ENCODE peak calls at places on chromosomes 7 and 10, in ten cellular contexts. B, R, F, M, P, C, S, I, J and X are unnamed samples.
A peak's percentile ranks its signal among the peaks of the same experiment; 100 is the strongest.

GRCh38 chr10:82245906-82246305 is 370.9 kb downstream of the NRG3 start:
- DNase-seq in B (no peak), R (no peak), F (no peak), M (no peak), P (no peak), C (no peak), S (no peak), I (no peak), J (no peak), X (no peak)

GRCh38 chr10:67277402-67277801 is 351.6 kb downstream of the LRRTM3 start:
- DNase-seq in B (no peak), R (no peak), F (no peak), M (no peak), P (no peak), C (no peak), S (no peak), I (no peak), J (no peak), X (no peak)

GRCh38 chr7:41058986-41059741 is 643.7 kb downstream of the INHBA start:
- DNase-seq in B (no peak), R (no peak), F (peak; percentile 16), M (peak; percentile 25), P (peak; percentile 60), C (no peak), S (no peak), I (peak; percentile 24), J (no peak), X (no peak)

GRCh38 chr7:106381252-106381651 is 96.5 kb upstream of the NAMPT start:
- DNase-seq in B (no peak), R (no peak), F (no peak), M (no peak), P (no peak), C (no peak), S (no peak), I (no peak), J (no peak), X (no peak)

GRCh38 chr10:16777473-16778370 is 39.5 kb downstream of the RSU1 start:
- DNase-seq in B (peak; percentile 98), R (no peak), F (peak; percentile 68), M (peak; percentile 43), P (peak; percentile 32), C (no peak), S (peak; percentile 53), I (no peak), J (no peak), X (peak; percentile 42)

GRCh38 chr10:6385683-6386082 is 183.0 kb downstream of the PFKFB3 start:
- DNase-seq in B (no peak), R (no peak), F (no peak), M (peak; percentile 28), P (peak; percentile 18), C (no peak), S (no peak), I (no peak), J (no peak), X (no peak)

GRCh38 chr7:101977249-101977648 is 159.8 kb downstream of the CUX1 start:
- DNase-seq in B (no peak), R (no peak), F (no peak), M (no peak), P (no peak), C (no peak), S (no peak), I (no peak), J (no peak), X (no peak)

GRCh38 chr7:157750291-157750690 is 413.5 kb downstream of the DNAJB6 start:
- DNase-seq in B (no peak), R (no peak), F (no peak), M (no peak), P (no peak), C (no peak), S (no peak), I (no peak), J (no peak), X (no peak)

GRCh38 chr7:12923971-12924370 is 236.5 kb downstream of the ARL4A start:
- DNase-seq in B (no peak), R (no peak), F (no peak), M (peak; percentile 46), P (peak; percentile 37), C (no peak), S (no peak), I (no peak), J (no peak), X (no peak)

GRCh38 chr7:47511698-47512370 is 70.1 kb downstream of the TNS3 start:
- DNase-seq in B (no peak), R (no peak), F (no peak), M (no peak), P (no peak), C (no peak), S (no peak), I (no peak), J (no peak), X (no peak)

GRCh38 chr10:78541528-78542470 is 508.1 kb downstream of the RPS24 start:
- DNase-seq in B (no peak), R (no peak), F (peak; percentile 10), M (no peak), P (peak; percentile 38), C (no peak), S (no peak), I (peak; percentile 70), J (no peak), X (no peak)

GRCh38 chr10:105259201-105259600 is 618.1 kb downstream of the SORCS3 start:
- DNase-seq in B (no peak), R (no peak), F (no peak), M (no peak), P (no peak), C (no peak), S (no peak), I (no peak), J (no peak), X (no peak)

GRCh38 chr7:80478683-80479082 is 33.2 kb downstream of the GNAT3 start:
- DNase-seq in B (peak; percentile 44), R (no peak), F (peak; percentile 78), M (peak; percentile 74), P (peak; percentile 89), C (no peak), S (peak; percentile 14), I (no peak), J (no peak), X (peak; percentile 72)

GRCh38 chr7:95675016-95675415 is 78.7 kb upstream of the PDK4 start:
- DNase-seq in B (no peak), R (no peak), F (no peak), M (no peak), P (no peak), C (no peak), S (no peak), I (no peak), J (no peak), X (no peak)

GRCh38 chr10:48792687-48793096 is 108.0 kb downstream of the WDFY4 start:
- DNase-seq in B (peak; percentile 54), R (no peak), F (peak; percentile 80), M (peak; percentile 69), P (peak; percentile 90), C (no peak), S (no peak), I (no peak), J (no peak), X (no peak)

GRCh38 chr7:45402480-45403218 is 171.5 kb upstream of the ADCY1 start:
- DNase-seq in B (no peak), R (no peak), F (peak; percentile 70), M (peak; percentile 57), P (peak; percentile 89), C (no peak), S (no peak), I (no peak), J (no peak), X (no peak)

GRCh38 chr10:15740261-15740660 is 20.5 kb upstream of the ITGA8 start:
- DNase-seq in B (no peak), R (no peak), F (no peak), M (no peak), P (no peak), C (no peak), S (no peak), I (no peak), J (no peak), X (no peak)

GRCh38 chr7:81244213-81244612 is 325.4 kb upstream of the SEMA3C start:
- DNase-seq in B (peak; percentile 56), R (no peak), F (peak; percentile 35), M (peak; percentile 4), P (no peak), C (no peak), S (no peak), I (no peak), J (no peak), X (peak; percentile 18)

GRCh38 chr10:27225642-27226257 is 14.8 kb downstream of the ACBD5 start:
- DNase-seq in B (no peak), R (no peak), F (no peak), M (no peak), P (no peak), C (no peak), S (no peak), I (no peak), J (no peak), X (no peak)

GRCh38 chr10:47401210-47401609 is 17.1 kb upstream of the ZNF488 start:
- DNase-seq in B (no peak), R (no peak), F (no peak), M (no peak), P (no peak), C (no peak), S (no peak), I (peak; percentile 4), J (no peak), X (no peak)

GRCh38 chr10:15660990-15661389 is 58.7 kb downstream of the ITGA8 start:
- DNase-seq in B (no peak), R (no peak), F (no peak), M (no peak), P (no peak), C (no peak), S (no peak), I (no peak), J (no peak), X (no peak)

GRCh38 chr7:107394831-107395230 is 75.0 kb upstream of the GPR22 start:
- DNase-seq in B (no peak), R (no peak), F (peak; percentile 22), M (peak; percentile 48), P (peak; percentile 52), C (no peak), S (no peak), I (no peak), J (no peak), X (peak; percentile 7)

GRCh38 chr10:106559442-106559841 is 605.1 kb downstream of the SORCS1 start:
- DNase-seq in B (no peak), R (no peak), F (peak; percentile 25), M (peak; percentile 68), P (peak; percentile 80), C (no peak), S (no peak), I (no peak), J (no peak), X (no peak)

GRCh38 chr7:20797174-20798080 is 10.7 kb upstream of the SP8 start:
- DNase-seq in B (no peak), R (no peak), F (peak; percentile 78), M (no peak), P (peak; percentile 39), C (no peak), S (peak; percentile 39), I (peak; percentile 38), J (no peak), X (peak; percentile 23)

GRCh38 chr10:110425684-110426293 is 71.9 kb upstream of the DUSP5 start:
- DNase-seq in B (peak; percentile 77), R (no peak), F (peak; percentile 76), M (peak; percentile 92), P (peak; percentile 92), C (no peak), S (peak; percentile 76), I (no peak), J (no peak), X (peak; percentile 98)